ENCODE peak calls at places on chromosomes 13 and 19, in six cellular contexts. G, U, B, D, I and S are unnamed samples.

GRCh38 chr13:30816733-30817132 is 81.4 kb downstream of the ALOX5AP start:
- DNase-seq in G (no peak), I (no peak), B (no peak), D (no peak), U (no peak), S (no peak)

GRCh38 chr19:47778954-47779351 is 450 bp downstream of the SELENOW start:
- DNase-seq in G (no peak), B (peak), U (peak), D (no peak), I (no peak), S (no peak)

GRCh38 chr19:28966737-28967401 is 246.1 kb downstream of the UQCRFS1 start:
- DNase-seq in I (no peak), U (no peak), D (no peak), G (no peak), B (no peak), S (no peak)

GRCh38 chr13:45630791-45631190 is 15.3 kb upstream of the ERICH6B start:
- DNase-seq in G (no peak), D (no peak), B (no peak), I (no peak), U (no peak), S (no peak)

GRCh38 chr19:46732966-46733692 is 12.7 kb upstream of the FKRP start:
- DNase-seq in G (no peak), B (no peak), I (peak), U (no peak), D (no peak), S (no peak)

GRCh38 chr13:28609936-28610335 is 49.0 kb upstream of the POMP start:
- DNase-seq in U (no peak), G (no peak), D (no peak), B (no peak), I (no peak), S (no peak)

GRCh38 chr13:50131998-50132936 is 117.0 kb downstream of the KCNRG start:
- DNase-seq in U (no peak), D (no peak), I (no peak), G (no peak), B (no peak), S (no peak)

GRCh38 chr19:31770220-31770619 is 421.0 kb upstream of the TSHZ3 start:
- DNase-seq in U (no peak), G (no peak), D (no peak), B (no peak), I (no peak), S (no peak)

GRCh38 chr13:95497307-95497943 is 55.1 kb upstream of the CLDN10 start:
- DNase-seq in G (no peak), B (no peak), I (no peak), D (no peak), U (no peak), S (no peak)

GRCh38 chr13:35917942-35918645 is 213.1 kb downstream of the DCLK1 start:
- DNase-seq in U (no peak), D (no peak), I (no peak), G (no peak), B (no peak), S (no peak)

GRCh38 chr19:34644991-34645461 is 31.9 kb downstream of the SCGB2B2 start:
- DNase-seq in G (no peak), U (no peak), D (no peak), B (no peak), I (peak), S (no peak)

GRCh38 chr19:15869109-15869555 is 28.7 kb downstream of the CYP4F2 start:
- DNase-seq in I (peak), U (peak), D (no peak), B (peak), G (peak), S (peak)

GRCh38 chr13:24127116-24127631 is 33.3 kb upstream of the SPATA13 start:
- DNase-seq in U (peak), B (peak), I (no peak), D (no peak), G (peak), S (peak)

GRCh38 chr19:23343434-23344010 is 51.7 kb downstream of the ZNF91 start:
- DNase-seq in I (no peak), D (no peak), G (no peak), B (no peak), U (no peak), S (no peak)

GRCh38 chr19:7904074-7905020 is 670 bp downstream of the MAP2K7 start:
- DNase-seq in B (peak), U (peak), G (peak), I (peak), D (no peak), S (no peak)

GRCh38 chr13:92963029-92963428 is 263.6 kb upstream of the GPC6 start:
- DNase-seq in I (no peak), U (no peak), B (no peak), G (no peak), D (no peak), S (no peak)

GRCh38 chr19:44869728-44870470 is 21.2 kb upstream of the TOMM40 start:
- DNase-seq in G (no peak), D (no peak), I (no peak), B (no peak), U (peak), S (no peak)

GRCh38 chr13:34502621-34503020 is 439.4 kb upstream of the NBEA start:
- DNase-seq in G (no peak), B (no peak), D (no peak), U (no peak), I (no peak), S (no peak)

GRCh38 chr19:54312011-54312410 is 955 bp downstream of the LILRA5 start:
- DNase-seq in I (no peak), D (no peak), U (no peak), G (no peak), B (no peak), S (no peak)

GRCh38 chr13:70391678-70392077 is 283.4 kb upstream of the KLHL1 start:
- DNase-seq in U (peak), I (no peak), B (no peak), G (no peak), D (no peak), S (peak)

GRCh38 chr13:50125556-50126377 is 110.5 kb downstream of the KCNRG start:
- DNase-seq in I (peak), D (peak), G (peak), B (peak), U (peak), S (peak)

GRCh38 chr13:101346942-101347728 is 69.2 kb downstream of the NALCN start:
- DNase-seq in G (no peak), I (no peak), D (no peak), U (no peak), B (no peak), S (no peak)

GRCh38 chr19:33201473-33201872 is 7.3 kb downstream of the LRP3 start:
- DNase-seq in U (no peak), G (no peak), D (no peak), B (no peak), I (no peak), S (no peak)

GRCh38 chr13:23432589-23432988 is 913 bp downstream of the SACS start:
- DNase-seq in I (no peak), D (no peak), B (no peak), G (no peak), U (no peak), S (no peak)

GRCh38 chr19:55041244-55041626 is 3.2 kb upstream of the GP6 start:
- DNase-seq in D (no peak), U (no peak), B (no peak), I (no peak), G (no peak), S (no peak)

GRCh38 chr13:114126789-114127472 is 5.5 kb downstream of the RASA3 start:
- DNase-seq in B (peak), G (no peak), U (no peak), I (no peak), D (no peak), S (no peak)

GRCh38 chr13:22080832-22081231 is 410.0 kb downstream of the FGF9 start:
- DNase-seq in D (no peak), U (no peak), B (no peak), G (no peak), I (no peak), S (no peak)

GRCh38 chr19:53503126-53503525 is 34.8 kb upstream of the ZNF331 start:
- DNase-seq in D (no peak), I (no peak), B (no peak), G (no peak), U (no peak), S (no peak)